ENCODE peak calls at places on chromosomes 6 and 20, in ten cellular contexts. S is stomach, F is spleen, L is transverse colon, N is vagina, I is HL-60, D is K562, G is H1, V is GM12878, X is breast epithelium. P is an unnamed sample.
A peak's percentile ranks its signal among the peaks of the same experiment; 100 is the strongest.

GRCh38 chr20:19824861-19825260 is 66.8 kb downstream of the RIN2 start:
- DNase-seq in S (no peak), F (no peak), L (no peak), N (no peak), I (no peak), D (no peak), G (no peak), V (no peak), X (no peak), P (no peak)

GRCh38 chr6:55964136-55964535 is 88.7 kb upstream of the BMP5 start:
- DNase-seq in S (no peak), F (no peak), L (no peak), N (no peak), I (no peak), D (no peak), G (no peak), V (no peak), X (no peak), P (no peak)

GRCh38 chr6:31651602-31652191 is 764 bp downstream of the BAG6 start:
- DNase-seq in S (no peak), F (no peak), L (peak; percentile 80), N (peak; percentile 96), I (peak; percentile 70), D (peak; percentile 94), G (peak; percentile 36), V (no peak), X (no peak), P (peak; percentile 89)

GRCh38 chr6:3356824-3357420 is 98.2 kb downstream of the PSMG4 start:
- DNase-seq in S (no peak), F (no peak), L (no peak), N (no peak), I (no peak), D (no peak), G (no peak), V (no peak), X (no peak), P (peak; percentile 95)

GRCh38 chr6:28648878-28649375 is 123.2 kb downstream of the GPX5 start:
- DNase-seq in S (no peak), F (no peak), L (no peak), N (no peak), I (no peak), D (no peak), G (no peak), V (no peak), X (no peak), P (no peak)

GRCh38 chr6:141682391-141682790 is 450.3 kb upstream of the GJE1 start:
- DNase-seq in S (no peak), F (no peak), L (no peak), N (no peak), I (no peak), D (no peak), G (no peak), V (no peak), X (no peak), P (no peak)

GRCh38 chr20:64146936-64147451 is 17.3 kb upstream of the MYT1 start:
- DNase-seq in S (no peak), F (peak; percentile 44), L (no peak), N (no peak), I (no peak), D (no peak), G (no peak), V (no peak), X (no peak), P (no peak)

GRCh38 chr6:47044418-47044817 is 2.3 kb upstream of the ADGRF1 start:
- DNase-seq in S (peak; percentile 46), F (no peak), L (peak; percentile 17), N (no peak), I (no peak), D (no peak), G (no peak), V (no peak), X (no peak), P (no peak)

DNA sequence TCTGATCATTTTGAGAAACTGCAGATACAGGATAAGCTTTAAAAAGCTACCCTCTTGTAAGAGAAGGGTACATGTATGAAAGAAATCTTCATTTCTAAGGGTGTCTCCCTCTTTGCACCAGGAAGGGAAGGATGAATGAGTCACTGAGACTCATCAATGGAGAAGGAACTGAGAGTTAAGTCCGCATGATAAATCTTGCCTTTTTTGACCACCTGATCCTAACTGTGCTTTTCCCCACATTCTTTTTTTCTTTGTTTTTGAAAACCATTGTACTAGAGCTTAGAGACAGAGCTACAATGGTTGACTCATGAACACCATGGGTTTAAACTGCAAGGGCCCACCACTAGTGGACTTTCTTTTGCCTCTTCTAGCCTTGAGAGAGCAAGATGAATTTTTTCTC is 353.0 kb upstream of the RGS17 start:
- DNase-seq in S (no peak), F (no peak), L (no peak), N (no peak), I (no peak), D (no peak), G (no peak), V (no peak), X (no peak), P (no peak)
- TF ChIP-seq POLR2AphosphoS5 in S (no peak), F (no peak), L (no peak), N (no peak), I (no peak), D (no peak), G (no peak), V (no peak), X (no peak), P (no peak)

GRCh38 chr6:168158980-168159349 is 80.0 kb upstream of the FRMD1 start:
- DNase-seq in S (no peak), F (no peak), L (no peak), N (no peak), I (no peak), D (no peak), G (no peak), V (no peak), X (no peak), P (no peak)

GRCh38 chr6:168155821-168156741 is 77.1 kb upstream of the FRMD1 start:
- DNase-seq in S (no peak), F (no peak), L (no peak), N (peak; percentile 69), I (no peak), D (no peak), G (no peak), V (no peak), X (no peak), P (peak; percentile 20)

GRCh38 chr6:168158280-168158979 is 79.4 kb upstream of the FRMD1 start:
- DNase-seq in S (no peak), F (no peak), L (no peak), N (peak; percentile 79), I (no peak), D (no peak), G (no peak), V (no peak), X (no peak), P (no peak)

GRCh38 chr6:168156742-168157265 is 77.8 kb upstream of the FRMD1 start:
- DNase-seq in S (no peak), F (no peak), L (no peak), N (peak; percentile 72), I (no peak), D (no peak), G (no peak), V (no peak), X (no peak), P (no peak)

DNA sequence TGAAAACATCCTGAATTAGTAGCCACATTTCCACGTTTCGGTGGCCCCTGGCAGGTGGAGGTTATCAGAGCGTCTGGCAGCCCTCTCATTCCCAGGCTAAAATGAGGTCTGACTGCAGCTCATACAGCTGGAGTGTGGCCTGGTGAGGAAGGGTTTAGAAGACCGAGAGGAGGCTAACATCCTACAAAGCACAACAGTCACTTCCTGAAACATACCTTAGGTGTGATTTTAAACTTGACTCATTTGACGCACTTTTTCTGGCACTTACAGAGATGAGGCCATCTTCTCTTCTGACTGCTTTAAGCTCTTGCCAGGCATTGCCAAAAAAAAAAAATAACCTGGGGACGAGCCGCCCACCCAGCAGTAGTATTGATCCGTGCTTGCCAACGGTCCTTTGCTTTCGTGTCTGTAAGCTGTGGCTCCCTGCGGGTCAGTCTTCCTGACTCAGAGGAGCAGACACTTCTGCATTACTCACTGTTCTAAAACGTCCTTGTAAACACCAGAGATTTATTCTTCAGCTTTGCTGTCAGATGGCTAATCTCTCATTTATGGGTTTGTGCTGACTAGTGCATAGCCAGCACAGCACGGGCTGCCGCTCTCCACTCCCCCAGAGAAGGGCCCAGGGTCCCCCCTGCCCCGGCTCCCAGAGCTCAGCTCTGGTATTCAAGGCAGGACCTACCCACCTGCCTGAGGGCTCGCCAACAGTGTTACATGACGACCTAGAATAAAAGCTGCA is 78.4 kb upstream of the FRMD1 start:
- DNase-seq in S (no peak), F (no peak), L (no peak), N (peak; percentile 84), I (no peak), D (no peak), G (no peak), V (no peak), X (no peak), P (no peak)
- TF ChIP-seq POLR2AphosphoS5 in S (no peak), F (no peak), L (peak; percentile 81), N (peak; percentile 78), I (no peak), D (no peak), G (no peak), V (no peak), X (no peak), P (no peak)

GRCh38 chr6:222468-222867 is 69.8 kb upstream of the DUSP22 start:
- DNase-seq in S (no peak), F (no peak), L (no peak), N (no peak), I (no peak), D (no peak), G (no peak), V (no peak), X (no peak), P (no peak)

GRCh38 chr6:220312-220711 is 72.0 kb upstream of the DUSP22 start:
- DNase-seq in S (no peak), F (no peak), L (no peak), N (no peak), I (no peak), D (no peak), G (no peak), V (no peak), X (no peak), P (peak; percentile 88)

GRCh38 chr6:219641-220198 is 72.6 kb upstream of the DUSP22 start:
- DNase-seq in S (peak; percentile 43), F (peak; percentile 91), L (peak; percentile 45), N (no peak), I (peak; percentile 66), D (peak; percentile 70), G (no peak), V (no peak), X (no peak), P (peak; percentile 71)

GRCh38 chr6:221531-222349 is 70.5 kb upstream of the DUSP22 start:
- DNase-seq in S (no peak), F (no peak), L (no peak), N (no peak), I (no peak), D (no peak), G (no peak), V (peak; percentile 74), X (no peak), P (peak; percentile 35)

GRCh38 chr6:220736-221475 is 71.4 kb upstream of the DUSP22 start:
- DNase-seq in S (no peak), F (no peak), L (no peak), N (no peak), I (no peak), D (no peak), G (no peak), V (peak; percentile 78), X (no peak), P (peak; percentile 27)
- TF ChIP-seq POLR2AphosphoS5 in S (no peak), F (no peak), L (no peak), N (no peak), I (no peak), D (no peak), G (no peak), V (peak; percentile 62), X (no peak), P (no peak)

GRCh38 chr6:68559716-68560115 is 75.4 kb upstream of the ADGRB3 start:
- DNase-seq in S (no peak), F (no peak), L (no peak), N (no peak), I (no peak), D (peak; percentile 25), G (no peak), V (no peak), X (no peak), P (no peak)

GRCh38 chr6:68559052-68559451 is 76.0 kb upstream of the ADGRB3 start:
- DNase-seq in S (no peak), F (no peak), L (no peak), N (no peak), I (no peak), D (peak; percentile 24), G (no peak), V (no peak), X (no peak), P (no peak)
- TF ChIP-seq POLR2AphosphoS5 in S (no peak), F (no peak), L (no peak), N (no peak), I (no peak), D (no peak), G (no peak), V (no peak), X (no peak), P (no peak)

P was measured in HepG2.